ENCODE peak calls at places on chromosomes 1 and 21, in seven cellular contexts. M is WERI-Rb-1; D is stimulated activated naive B cell treated with anti-CD40 and anti-IgM and Interleukin-4, amounts not matched to agents 10 μg/mL and 1 μg/mL and 100 μg/mL, for 72 hours; G is cardiac muscle cell; T is stimulated activated naive CD8-positive, alpha-beta T cell treated with anti-CD3 and anti-CD28 coated beads, Interleukin-15, amount 100 ng/mL, for 72 hours; H is activated CD4-positive, alpha-beta T cell treated with anti-CD3 and anti-CD28 coated beads for 24 hours; S is NCI-H2081. Y is an unnamed sample.

GRCh38 chr1:9253706-9254105 is 19.1 kb downstream of the H6PD start:
- DNase-seq in M (peak; percentile 58), D (no peak), G (peak; percentile 88), T (no peak), H (no peak), S (no peak), Y (no peak)

GRCh38 chr1:150548632-150549495 is at the start of gene ADAMTSL4:
- DNase-seq in M (peak; percentile 65), D (peak; percentile 37), G (peak; percentile 84), T (peak; percentile 54), H (no peak), S (peak; percentile 76), Y (no peak)

GRCh38 chr1:56185493-56185892 is 393.9 kb downstream of the PLPP3 start:
- DNase-seq in M (no peak), D (no peak), G (no peak), T (no peak), H (no peak), S (no peak), Y (no peak)

GRCh38 chr1:6770727-6771567 is 14.3 kb upstream of the CAMTA1 start:
- DNase-seq in M (no peak), D (no peak), G (peak; percentile 42), T (no peak), H (no peak), S (no peak), Y (no peak)

GRCh38 chr1:76802094-76802493 is 65.2 kb upstream of the ST6GALNAC5 start:
- DNase-seq in M (peak; percentile 77), D (no peak), G (no peak), T (no peak), H (no peak), S (no peak), Y (no peak)

GRCh38 chr21:45537111-45537745 is 5.0 kb downstream of the SLC19A1 start:
- DNase-seq in M (no peak), D (no peak), G (no peak), T (peak; percentile 5), H (no peak), S (no peak), Y (no peak)

GRCh38 chr1:200027264-200027823 is at the start of gene NR5A2:
- DNase-seq in M (no peak), D (no peak), G (no peak), T (no peak), H (no peak), S (no peak), Y (no peak)

GRCh38 chr1:213244664-213245091 is 193.6 kb downstream of the RPS6KC1 start:
- DNase-seq in M (peak; percentile 22), D (no peak), G (peak; percentile 76), T (no peak), H (peak; percentile 8), S (peak; percentile 84), Y (no peak)

GRCh38 chr21:28419110-28419509 is 573.6 kb downstream of the LTN1 start:
- DNase-seq in M (no peak), D (no peak), G (peak; percentile 82), T (no peak), H (no peak), S (no peak), Y (no peak)

GRCh38 chr1:231990388-231990787 is 363.8 kb downstream of the DISC1 start:
- DNase-seq in M (no peak), D (no peak), G (peak; percentile 22), T (no peak), H (no peak), S (no peak), Y (no peak)

GRCh38 chr1:6870571-6870970 is 85.3 kb downstream of the CAMTA1 start:
- DNase-seq in M (no peak), D (no peak), G (no peak), T (no peak), H (no peak), S (no peak), Y (no peak)

GRCh38 chr1:30706528-30706927 is 16.9 kb downstream of the MATN1 start:
- DNase-seq in M (no peak), D (no peak), G (peak; percentile 66), T (no peak), H (no peak), S (peak; percentile 29), Y (no peak)

GRCh38 chr1:6880951-6881690 is 95.9 kb downstream of the CAMTA1 start:
- DNase-seq in M (no peak), D (no peak), G (no peak), T (no peak), H (no peak), S (no peak), Y (no peak)

GRCh38 chr1:114234408-114235119 is 80.9 kb upstream of the SYT6 start:
- DNase-seq in M (no peak), D (no peak), G (no peak), T (no peak), H (no peak), S (no peak), Y (no peak)

GRCh38 chr1:79190074-79190473 is 183.5 kb upstream of the ADGRL4 start:
- DNase-seq in M (no peak), D (no peak), G (peak; percentile 31), T (no peak), H (no peak), S (no peak), Y (no peak)

GRCh38 chr1:117106478-117106877 is 15.1 kb downstream of the TRIM45 start:
- DNase-seq in M (no peak), D (no peak), G (no peak), T (no peak), H (no peak), S (no peak), Y (no peak)

GRCh38 chr1:91792393-91793032 is 93.4 kb downstream of the TGFBR3 start:
- DNase-seq in M (no peak), D (no peak), G (no peak), T (no peak), H (no peak), S (peak; percentile 35), Y (no peak)

GRCh38 chr1:208303743-208304142 is 59.6 kb upstream of the PLXNA2 start:
- DNase-seq in M (no peak), D (no peak), G (no peak), T (no peak), H (no peak), S (no peak), Y (no peak)

GRCh38 chr1:66728021-66728420 is 24.2 kb upstream of the DYNLT5 start:
- DNase-seq in M (no peak), D (no peak), G (peak; percentile 47), T (no peak), H (no peak), S (no peak), Y (no peak)

GRCh38 chr1:39110325-39110851 is 84.2 kb downstream of the NDUFS5 start:
- DNase-seq in M (no peak), D (no peak), G (peak; percentile 90), T (no peak), H (no peak), S (no peak), Y (peak; percentile 47)

GRCh38 chr1:227895828-227896685 is 51.7 kb downstream of the WNT9A start:
- DNase-seq in M (peak; percentile 1), D (no peak), G (peak; percentile 30), T (peak; percentile 7), H (no peak), S (no peak), Y (no peak)

GRCh38 chr21:36400719-36401118 is 15.5 kb downstream of the CHAF1B start:
- DNase-seq in M (no peak), D (no peak), G (no peak), T (no peak), H (no peak), S (no peak), Y (no peak)

GRCh38 chr1:112872551-112872962 is 83.4 kb downstream of the SLC16A1 start:
- DNase-seq in M (no peak), D (no peak), G (peak; percentile 64), T (no peak), H (no peak), S (no peak), Y (no peak)

GRCh38 chr1:2496087-2496622 is 20.1 kb downstream of the PLCH2 start:
- DNase-seq in M (no peak), D (peak; percentile 29), G (no peak), T (no peak), H (no peak), S (no peak), Y (no peak)

GRCh38 chr1:175564723-175565122 is 178.7 kb downstream of the TNR start:
- DNase-seq in M (no peak), D (no peak), G (no peak), T (no peak), H (no peak), S (no peak), Y (no peak)

GRCh38 chr1:28180310-28181305 is 4.1 kb upstream of the PTAFR start:
- DNase-seq in M (no peak), D (no peak), G (no peak), T (no peak), H (no peak), S (no peak), Y (no peak)

GRCh38 chr1:204029016-204029415 is 43.9 kb upstream of the SOX13 start:
- DNase-seq in M (no peak), D (no peak), G (no peak), T (no peak), H (no peak), S (no peak), Y (no peak)

GRCh38 chr1:246428542-246429308 is 78.4 kb downstream of the SMYD3 start:
- DNase-seq in M (no peak), D (no peak), G (peak; percentile 90), T (peak; percentile 28), H (no peak), S (no peak), Y (no peak)

GRCh38 chr21:15224346-15225086 is 159.7 kb upstream of the NRIP1 start:
- DNase-seq in M (no peak), D (no peak), G (peak; percentile 90), T (no peak), H (no peak), S (no peak), Y (no peak)

GRCh38 chr1:70805641-70806040 is 242.0 kb downstream of the PTGER3 start:
- DNase-seq in M (no peak), D (no peak), G (no peak), T (no peak), H (no peak), S (no peak), Y (no peak)

GRCh38 chr21:24217141-24217540 is 1390.1 kb downstream of the MRPL39 start:
- DNase-seq in M (no peak), D (no peak), G (no peak), T (no peak), H (no peak), S (no peak), Y (no peak)

GRCh38 chr1:108560143-108560429 is 186 bp downstream of the EEIG2 start:
- DNase-seq in M (no peak), D (no peak), G (no peak), T (no peak), H (no peak), S (no peak), Y (no peak)

GRCh38 chr1:24949331-24949881 is 19.3 kb upstream of the RUNX3 start:
- DNase-seq in M (no peak), D (no peak), G (peak; percentile 43), T (no peak), H (no peak), S (no peak), Y (no peak)

GRCh38 chr1:41495171-41495948 is 10.9 kb upstream of the EDN2 start:
- DNase-seq in M (no peak), D (no peak), G (peak; percentile 51), T (no peak), H (no peak), S (no peak), Y (no peak)